ENCODE peak calls at places on chromosomes 3 and 15, in ten cellular contexts. One of them, this sample, is unnamed.

GRCh38 chr15:77863491-77864105 is 213.9 kb downstream of the TBC1D2B start:
- DNase-seq in GM04503: no peak
- DNase-seq in putamen: no peak
- DNase-seq in NCI-H2081: no peak
- DNase-seq in breast epithelium: no peak
- DNase-seq in GM19239: no peak
- DNase-seq in ELR: no peak
- DNase-seq in stimulated activated naive B cell treated with anti-CD40 and anti-IgM and Interleukin-4, amounts not matched to agents 10 μg/mL and 1 μg/mL and 100 μg/mL, for 72 hours: no peak
- DNase-seq in activated T-cell treated with anti-CD3 and anti-CD28 coated beads for 24 hours: no peak
- DNase-seq in activated CD4-positive, alpha-beta T cell treated with anti-CD3 and anti-CD28 coated beads for 1 hour: no peak
- DNase-seq in this sample: peak

GRCh38 chr3:16741890-16742289 is 136.7 kb upstream of the DAZL start:
- DNase-seq in GM19239: no peak
- DNase-seq in stimulated activated naive B cell treated with anti-CD40 and anti-IgM and Interleukin-4, amounts not matched to agents 10 μg/mL and 1 μg/mL and 100 μg/mL, for 72 hours: no peak
- DNase-seq in activated CD4-positive, alpha-beta T cell treated with anti-CD3 and anti-CD28 coated beads for 1 hour: no peak
- DNase-seq in GM04503: no peak
- DNase-seq in activated T-cell treated with anti-CD3 and anti-CD28 coated beads for 24 hours: no peak
- DNase-seq in ELR: peak
- DNase-seq in breast epithelium: no peak
- DNase-seq in NCI-H2081: no peak
- DNase-seq in putamen: no peak
- DNase-seq in this sample: no peak

GRCh38 chr3:14434105-14434504 is 31.7 kb downstream of the SLC6A6 start:
- DNase-seq in GM19239: no peak
- DNase-seq in GM04503: peak
- DNase-seq in NCI-H2081: no peak
- DNase-seq in stimulated activated naive B cell treated with anti-CD40 and anti-IgM and Interleukin-4, amounts not matched to agents 10 μg/mL and 1 μg/mL and 100 μg/mL, for 72 hours: no peak
- DNase-seq in activated T-cell treated with anti-CD3 and anti-CD28 coated beads for 24 hours: no peak
- DNase-seq in ELR: peak
- DNase-seq in putamen: no peak
- DNase-seq in activated CD4-positive, alpha-beta T cell treated with anti-CD3 and anti-CD28 coated beads for 1 hour: no peak
- DNase-seq in breast epithelium: no peak
- DNase-seq in this sample: no peak

GRCh38 chr3:73868688-73869315 is 244.1 kb upstream of the PDZRN3 start:
- DNase-seq in activated T-cell treated with anti-CD3 and anti-CD28 coated beads for 24 hours: no peak
- DNase-seq in putamen: peak
- DNase-seq in activated CD4-positive, alpha-beta T cell treated with anti-CD3 and anti-CD28 coated beads for 1 hour: no peak
- DNase-seq in GM04503: peak
- DNase-seq in NCI-H2081: peak
- DNase-seq in GM19239: no peak
- DNase-seq in breast epithelium: no peak
- DNase-seq in stimulated activated naive B cell treated with anti-CD40 and anti-IgM and Interleukin-4, amounts not matched to agents 10 μg/mL and 1 μg/mL and 100 μg/mL, for 72 hours: no peak
- DNase-seq in ELR: peak
- DNase-seq in this sample: peak

GRCh38 chr3:58260261-58260731 is 22.7 kb downstream of the ABHD6 start:
- DNase-seq in activated T-cell treated with anti-CD3 and anti-CD28 coated beads for 24 hours: no peak
- DNase-seq in GM04503: no peak
- DNase-seq in stimulated activated naive B cell treated with anti-CD40 and anti-IgM and Interleukin-4, amounts not matched to agents 10 μg/mL and 1 μg/mL and 100 μg/mL, for 72 hours: no peak
- DNase-seq in NCI-H2081: no peak
- DNase-seq in ELR: peak
- DNase-seq in breast epithelium: no peak
- DNase-seq in GM19239: no peak
- DNase-seq in putamen: peak
- DNase-seq in activated CD4-positive, alpha-beta T cell treated with anti-CD3 and anti-CD28 coated beads for 1 hour: no peak
- DNase-seq in this sample: no peak

GRCh38 chr3:32545305-32545704 is 25.4 kb downstream of the DYNC1LI1 start:
- DNase-seq in breast epithelium: no peak
- DNase-seq in GM19239: no peak
- DNase-seq in activated T-cell treated with anti-CD3 and anti-CD28 coated beads for 24 hours: no peak
- DNase-seq in activated CD4-positive, alpha-beta T cell treated with anti-CD3 and anti-CD28 coated beads for 1 hour: no peak
- DNase-seq in putamen: no peak
- DNase-seq in ELR: no peak
- DNase-seq in stimulated activated naive B cell treated with anti-CD40 and anti-IgM and Interleukin-4, amounts not matched to agents 10 μg/mL and 1 μg/mL and 100 μg/mL, for 72 hours: no peak
- DNase-seq in GM04503: no peak
- DNase-seq in NCI-H2081: no peak
- DNase-seq in this sample: no peak

GRCh38 chr15:39629376-39629775 is 48.5 kb downstream of the THBS1 start:
- DNase-seq in activated CD4-positive, alpha-beta T cell treated with anti-CD3 and anti-CD28 coated beads for 1 hour: peak
- DNase-seq in putamen: no peak
- DNase-seq in breast epithelium: no peak
- DNase-seq in GM19239: no peak
- DNase-seq in stimulated activated naive B cell treated with anti-CD40 and anti-IgM and Interleukin-4, amounts not matched to agents 10 μg/mL and 1 μg/mL and 100 μg/mL, for 72 hours: no peak
- DNase-seq in ELR: peak
- DNase-seq in NCI-H2081: no peak
- DNase-seq in activated T-cell treated with anti-CD3 and anti-CD28 coated beads for 24 hours: peak
- DNase-seq in GM04503: no peak
- DNase-seq in this sample: no peak

GRCh38 chr15:92954578-92954977 is 54.5 kb downstream of the CHD2 start:
- DNase-seq in ELR: peak
- DNase-seq in activated CD4-positive, alpha-beta T cell treated with anti-CD3 and anti-CD28 coated beads for 1 hour: no peak
- DNase-seq in activated T-cell treated with anti-CD3 and anti-CD28 coated beads for 24 hours: no peak
- DNase-seq in putamen: no peak
- DNase-seq in NCI-H2081: no peak
- DNase-seq in breast epithelium: no peak
- DNase-seq in GM19239: no peak
- DNase-seq in GM04503: no peak
- DNase-seq in stimulated activated naive B cell treated with anti-CD40 and anti-IgM and Interleukin-4, amounts not matched to agents 10 μg/mL and 1 μg/mL and 100 μg/mL, for 72 hours: no peak
- DNase-seq in this sample: no peak

GRCh38 chr15:28786521-28786920 is 61.9 kb downstream of the GOLGA6L7 start:
- DNase-seq in breast epithelium: no peak
- DNase-seq in NCI-H2081: no peak
- DNase-seq in stimulated activated naive B cell treated with anti-CD40 and anti-IgM and Interleukin-4, amounts not matched to agents 10 μg/mL and 1 μg/mL and 100 μg/mL, for 72 hours: no peak
- DNase-seq in ELR: no peak
- DNase-seq in activated CD4-positive, alpha-beta T cell treated with anti-CD3 and anti-CD28 coated beads for 1 hour: no peak
- DNase-seq in GM19239: no peak
- DNase-seq in activated T-cell treated with anti-CD3 and anti-CD28 coated beads for 24 hours: no peak
- DNase-seq in GM04503: no peak
- DNase-seq in putamen: no peak
- DNase-seq in this sample: no peak

GRCh38 chr3:9402410-9403228 is 5.2 kb downstream of the SETD5 start:
- DNase-seq in ELR: peak
- DNase-seq in NCI-H2081: peak
- DNase-seq in GM19239: no peak
- DNase-seq in GM04503: no peak
- DNase-seq in putamen: peak
- DNase-seq in activated CD4-positive, alpha-beta T cell treated with anti-CD3 and anti-CD28 coated beads for 1 hour: no peak
- DNase-seq in activated T-cell treated with anti-CD3 and anti-CD28 coated beads for 24 hours: no peak
- DNase-seq in breast epithelium: no peak
- DNase-seq in stimulated activated naive B cell treated with anti-CD40 and anti-IgM and Interleukin-4, amounts not matched to agents 10 μg/mL and 1 μg/mL and 100 μg/mL, for 72 hours: no peak
- DNase-seq in this sample: peak

GRCh38 chr3:132659000-132659369 is 624 bp downstream of the ACAD11 start:
- DNase-seq in breast epithelium: no peak
- DNase-seq in putamen: peak
- DNase-seq in GM19239: no peak
- DNase-seq in activated T-cell treated with anti-CD3 and anti-CD28 coated beads for 24 hours: no peak
- DNase-seq in activated CD4-positive, alpha-beta T cell treated with anti-CD3 and anti-CD28 coated beads for 1 hour: no peak
- DNase-seq in ELR: no peak
- DNase-seq in NCI-H2081: peak
- DNase-seq in stimulated activated naive B cell treated with anti-CD40 and anti-IgM and Interleukin-4, amounts not matched to agents 10 μg/mL and 1 μg/mL and 100 μg/mL, for 72 hours: no peak
- DNase-seq in GM04503: no peak
- DNase-seq in this sample: no peak

GRCh38 chr3:194369522-194370279 is at the start of gene LRRC15:
- DNase-seq in GM19239: no peak
- DNase-seq in GM04503: peak
- DNase-seq in activated CD4-positive, alpha-beta T cell treated with anti-CD3 and anti-CD28 coated beads for 1 hour: no peak
- DNase-seq in activated T-cell treated with anti-CD3 and anti-CD28 coated beads for 24 hours: no peak
- DNase-seq in NCI-H2081: no peak
- DNase-seq in ELR: peak
- DNase-seq in putamen: no peak
- DNase-seq in stimulated activated naive B cell treated with anti-CD40 and anti-IgM and Interleukin-4, amounts not matched to agents 10 μg/mL and 1 μg/mL and 100 μg/mL, for 72 hours: no peak
- DNase-seq in breast epithelium: no peak
- DNase-seq in this sample: no peak

GRCh38 chr15:55284461-55284860 is 5.2 kb downstream of the RAB27A start:
- DNase-seq in NCI-H2081: no peak
- DNase-seq in ELR: no peak
- DNase-seq in GM04503: no peak
- DNase-seq in GM19239: no peak
- DNase-seq in stimulated activated naive B cell treated with anti-CD40 and anti-IgM and Interleukin-4, amounts not matched to agents 10 μg/mL and 1 μg/mL and 100 μg/mL, for 72 hours: no peak
- DNase-seq in breast epithelium: no peak
- DNase-seq in activated CD4-positive, alpha-beta T cell treated with anti-CD3 and anti-CD28 coated beads for 1 hour: no peak
- DNase-seq in putamen: no peak
- DNase-seq in activated T-cell treated with anti-CD3 and anti-CD28 coated beads for 24 hours: no peak
- DNase-seq in this sample: no peak

GRCh38 chr15:95522533-95522932 is 808.0 kb upstream of the NR2F2 start:
- DNase-seq in activated T-cell treated with anti-CD3 and anti-CD28 coated beads for 24 hours: no peak
- DNase-seq in ELR: peak
- DNase-seq in activated CD4-positive, alpha-beta T cell treated with anti-CD3 and anti-CD28 coated beads for 1 hour: no peak
- DNase-seq in GM04503: no peak
- DNase-seq in breast epithelium: no peak
- DNase-seq in GM19239: no peak
- DNase-seq in NCI-H2081: no peak
- DNase-seq in stimulated activated naive B cell treated with anti-CD40 and anti-IgM and Interleukin-4, amounts not matched to agents 10 μg/mL and 1 μg/mL and 100 μg/mL, for 72 hours: no peak
- DNase-seq in putamen: no peak
- DNase-seq in this sample: no peak

GRCh38 chr3:72664576-72664975 is 183.7 kb downstream of the SHQ1 start:
- DNase-seq in activated T-cell treated with anti-CD3 and anti-CD28 coated beads for 24 hours: no peak
- DNase-seq in GM04503: no peak
- DNase-seq in activated CD4-positive, alpha-beta T cell treated with anti-CD3 and anti-CD28 coated beads for 1 hour: no peak
- DNase-seq in stimulated activated naive B cell treated with anti-CD40 and anti-IgM and Interleukin-4, amounts not matched to agents 10 μg/mL and 1 μg/mL and 100 μg/mL, for 72 hours: no peak
- DNase-seq in NCI-H2081: no peak
- DNase-seq in breast epithelium: no peak
- DNase-seq in ELR: no peak
- DNase-seq in putamen: no peak
- DNase-seq in GM19239: no peak
- DNase-seq in this sample: no peak

GRCh38 chr3:55297706-55298105 is 189.4 kb downstream of the WNT5A start:
- DNase-seq in GM04503: no peak
- DNase-seq in stimulated activated naive B cell treated with anti-CD40 and anti-IgM and Interleukin-4, amounts not matched to agents 10 μg/mL and 1 μg/mL and 100 μg/mL, for 72 hours: no peak
- DNase-seq in activated T-cell treated with anti-CD3 and anti-CD28 coated beads for 24 hours: no peak
- DNase-seq in NCI-H2081: no peak
- DNase-seq in activated CD4-positive, alpha-beta T cell treated with anti-CD3 and anti-CD28 coated beads for 1 hour: no peak
- DNase-seq in putamen: no peak
- DNase-seq in ELR: no peak
- DNase-seq in GM19239: no peak
- DNase-seq in breast epithelium: no peak
- DNase-seq in this sample: no peak

GRCh38 chr15:48250640-48251076 is 44.6 kb downstream of the SLC12A1 start:
- DNase-seq in activated CD4-positive, alpha-beta T cell treated with anti-CD3 and anti-CD28 coated beads for 1 hour: no peak
- DNase-seq in ELR: peak
- DNase-seq in breast epithelium: no peak
- DNase-seq in stimulated activated naive B cell treated with anti-CD40 and anti-IgM and Interleukin-4, amounts not matched to agents 10 μg/mL and 1 μg/mL and 100 μg/mL, for 72 hours: no peak
- DNase-seq in GM19239: peak
- DNase-seq in activated T-cell treated with anti-CD3 and anti-CD28 coated beads for 24 hours: no peak
- DNase-seq in GM04503: peak
- DNase-seq in NCI-H2081: peak
- DNase-seq in putamen: peak
- DNase-seq in this sample: peak

GRCh38 chr3:121557426-121557934 is 10.3 kb upstream of the ARGFX start:
- DNase-seq in GM04503: no peak
- DNase-seq in GM19239: no peak
- DNase-seq in ELR: no peak
- DNase-seq in NCI-H2081: no peak
- DNase-seq in activated T-cell treated with anti-CD3 and anti-CD28 coated beads for 24 hours: no peak
- DNase-seq in activated CD4-positive, alpha-beta T cell treated with anti-CD3 and anti-CD28 coated beads for 1 hour: no peak
- DNase-seq in stimulated activated naive B cell treated with anti-CD40 and anti-IgM and Interleukin-4, amounts not matched to agents 10 μg/mL and 1 μg/mL and 100 μg/mL, for 72 hours: no peak
- DNase-seq in putamen: no peak
- DNase-seq in breast epithelium: no peak
- DNase-seq in this sample: no peak

GRCh38 chr3:51398595-51399310 is 7.7 kb downstream of the RBM15B start:
- DNase-seq in activated T-cell treated with anti-CD3 and anti-CD28 coated beads for 24 hours: no peak
- DNase-seq in NCI-H2081: no peak
- DNase-seq in ELR: no peak
- DNase-seq in activated CD4-positive, alpha-beta T cell treated with anti-CD3 and anti-CD28 coated beads for 1 hour: no peak
- DNase-seq in GM04503: no peak
- DNase-seq in stimulated activated naive B cell treated with anti-CD40 and anti-IgM and Interleukin-4, amounts not matched to agents 10 μg/mL and 1 μg/mL and 100 μg/mL, for 72 hours: no peak
- DNase-seq in breast epithelium: no peak
- DNase-seq in GM19239: no peak
- DNase-seq in putamen: no peak
- DNase-seq in this sample: no peak

GRCh38 chr15:89068325-89068784 is 19.9 kb upstream of the ABHD2 start:
- DNase-seq in GM04503: peak
- DNase-seq in activated CD4-positive, alpha-beta T cell treated with anti-CD3 and anti-CD28 coated beads for 1 hour: no peak
- DNase-seq in GM19239: peak
- DNase-seq in ELR: peak
- DNase-seq in putamen: no peak
- DNase-seq in stimulated activated naive B cell treated with anti-CD40 and anti-IgM and Interleukin-4, amounts not matched to agents 10 μg/mL and 1 μg/mL and 100 μg/mL, for 72 hours: peak
- DNase-seq in breast epithelium: no peak
- DNase-seq in activated T-cell treated with anti-CD3 and anti-CD28 coated beads for 24 hours: peak
- DNase-seq in NCI-H2081: no peak
- DNase-seq in this sample: peak

GRCh38 chr3:188294823-188295487 is 141.0 kb downstream of the LPP start:
- DNase-seq in putamen: no peak
- DNase-seq in activated CD4-positive, alpha-beta T cell treated with anti-CD3 and anti-CD28 coated beads for 1 hour: no peak
- DNase-seq in GM04503: peak
- DNase-seq in breast epithelium: no peak
- DNase-seq in ELR: peak
- DNase-seq in activated T-cell treated with anti-CD3 and anti-CD28 coated beads for 24 hours: no peak
- DNase-seq in NCI-H2081: peak
- DNase-seq in GM19239: no peak
- DNase-seq in stimulated activated naive B cell treated with anti-CD40 and anti-IgM and Interleukin-4, amounts not matched to agents 10 μg/mL and 1 μg/mL and 100 μg/mL, for 72 hours: no peak
- DNase-seq in this sample: no peak

GRCh38 chr3:14439501-14440167 is 37.2 kb downstream of the SLC6A6 start:
- DNase-seq in GM19239: no peak
- DNase-seq in activated T-cell treated with anti-CD3 and anti-CD28 coated beads for 24 hours: no peak
- DNase-seq in stimulated activated naive B cell treated with anti-CD40 and anti-IgM and Interleukin-4, amounts not matched to agents 10 μg/mL and 1 μg/mL and 100 μg/mL, for 72 hours: peak
- DNase-seq in ELR: no peak
- DNase-seq in putamen: no peak
- DNase-seq in breast epithelium: no peak
- DNase-seq in NCI-H2081: peak
- DNase-seq in activated CD4-positive, alpha-beta T cell treated with anti-CD3 and anti-CD28 coated beads for 1 hour: no peak
- DNase-seq in GM04503: no peak
- DNase-seq in this sample: peak

GRCh38 chr3:52880047-52880446 is 17.3 kb downstream of the STIMATE start:
- DNase-seq in NCI-H2081: no peak
- DNase-seq in GM19239: no peak
- DNase-seq in activated T-cell treated with anti-CD3 and anti-CD28 coated beads for 24 hours: no peak
- DNase-seq in GM04503: no peak
- DNase-seq in activated CD4-positive, alpha-beta T cell treated with anti-CD3 and anti-CD28 coated beads for 1 hour: no peak
- DNase-seq in putamen: no peak
- DNase-seq in stimulated activated naive B cell treated with anti-CD40 and anti-IgM and Interleukin-4, amounts not matched to agents 10 μg/mL and 1 μg/mL and 100 μg/mL, for 72 hours: no peak
- DNase-seq in ELR: no peak
- DNase-seq in breast epithelium: no peak
- DNase-seq in this sample: no peak

This sample was measured in sciatic nerve.